ENCODE peak calls at places on chromosomes 7 and 10, in eight cellular contexts. N, I, W, F, H, M, K and E are unnamed samples. For H3K4me1, the result is how much of the 10 kb centered on the place peaks cover.

GRCh38 chr7:43071604-43072003 is 40.8 kb upstream of the HECW1 start:
- DNase-seq in M (no peak), N (no peak), F (no peak), K (no peak), I (no peak), H (peak), W (no peak), E (peak)

GRCh38 chr10:1151071-1152033 is 95.2 kb downstream of the WDR37 start:
- DNase-seq in I (no peak), F (no peak), H (peak), K (no peak), W (no peak), N (no peak), M (no peak), E (no peak)

GRCh38 chr7:100435401-100436304 is 644 bp downstream of the PPP1R35 start:
- DNase-seq in W (no peak), F (no peak), N (peak), I (peak), K (no peak), M (no peak), H (no peak), E (peak)

GRCh38 chr10:63268139-63268797 is 135.1 kb downstream of the NRBF2 start:
- DNase-seq in I (no peak), N (peak), M (no peak), F (no peak), W (peak), H (peak), K (no peak), E (no peak)

GRCh38 chr10:21721000-21721670 is 187.1 kb downstream of the MLLT10 start:
- DNase-seq in I (no peak), M (no peak), H (peak), K (no peak), W (no peak), N (no peak), F (no peak), E (no peak)

GRCh38 chr7:75920431-75921161 is 5.6 kb downstream of the POR start:
- DNase-seq in H (no peak), M (peak), W (peak), F (no peak), I (peak), N (no peak), K (no peak), E (no peak)

GRCh38 chr10:88793747-88794299 is 8.7 kb upstream of the LIPM start:
- DNase-seq in W (no peak), F (no peak), K (no peak), H (peak), M (no peak), N (no peak), I (no peak), E (no peak)

GRCh38 chr10:69769395-69769989 is 32.2 kb upstream of the COL13A1 start:
- DNase-seq in I (no peak), K (no peak), W (no peak), M (peak), F (peak), N (peak), H (peak), E (peak)

GRCh38 chr7:139902436-139903102 is 73.5 kb downstream of the TBXAS1 start:
- DNase-seq in K (no peak), N (no peak), I (no peak), W (no peak), M (no peak), F (no peak), H (peak), E (no peak)

GRCh38 chr10:86443936-86444335 is 77.3 kb upstream of the GRID1 start:
- DNase-seq in N (no peak), K (no peak), W (no peak), F (no peak), H (peak), M (no peak), I (no peak), E (no peak)

GRCh38 chr7:112420236-112420945 is 29.9 kb upstream of the IFRD1 start:
- DNase-seq in F (no peak), K (no peak), H (peak), N (no peak), M (no peak), W (peak), I (no peak), E (no peak)

GRCh38 chr7:46178685-46179084 is 257.6 kb upstream of the IGFBP3 start:
- DNase-seq in F (no peak), H (peak), I (no peak), N (no peak), M (no peak), W (no peak), K (no peak), E (no peak)

GRCh38 chr10:78181381-78182055 is 147.9 kb downstream of the RPS24 start:
- DNase-seq in H (no peak), K (no peak), I (no peak), W (no peak), F (no peak), N (no peak), M (no peak), E (no peak)

GRCh38 chr7:82330706-82331220 is 112.8 kb downstream of the CACNA2D1 start:
- DNase-seq in H (no peak), N (no peak), I (no peak), M (no peak), W (no peak), K (no peak), F (no peak), E (no peak)

GRCh38 chr10:113488186-113488585 is 64.7 kb upstream of the HABP2 start:
- DNase-seq in H (no peak), N (no peak), K (no peak), W (no peak), M (no peak), I (no peak), F (no peak), E (no peak)

GRCh38 chr7:135710417-135711138 is 17.4 kb downstream of the SLC13A4 start:
- DNase-seq in N (no peak), I (no peak), H (no peak), F (peak), W (peak), K (no peak), M (no peak), E (no peak)

GRCh38 chr10:98242823-98243222 is 25.2 kb downstream of the LOXL4 start:
- DNase-seq in M (no peak), H (peak), W (no peak), I (no peak), F (no peak), K (no peak), N (no peak), E (no peak)

GRCh38 chr7:106793015-106793651 is 71.9 kb upstream of the PIK3CG start:
- DNase-seq in I (no peak), W (peak), N (no peak), F (peak), H (peak), M (no peak), K (no peak), E (no peak)

GRCh38 chr10:125294109-125294508 is 133.7 kb upstream of the CTBP2 start:
- DNase-seq in F (no peak), I (no peak), N (no peak), H (no peak), K (no peak), M (no peak), W (no peak), E (no peak)

GRCh38 chr10:15715619-15716227 is 4.0 kb downstream of the ITGA8 start:
- DNase-seq in M (peak), W (no peak), F (no peak), H (no peak), K (no peak), I (no peak), N (no peak), E (no peak)

GRCh38 chr7:132243463-132243862 is 332.8 kb downstream of the PLXNA4 start:
- DNase-seq in F (no peak), K (no peak), W (no peak), M (no peak), H (no peak), N (no peak), I (no peak), E (no peak)

GRCh38 chr10:3928569-3928968 is 143.6 kb upstream of the KLF6 start:
- DNase-seq in W (no peak), I (no peak), N (no peak), M (no peak), H (no peak), F (no peak), K (no peak), E (no peak)

GRCh38 chr7:130486963-130487324 is 4.9 kb upstream of the MEST start:
- DNase-seq in K (no peak), F (no peak), W (no peak), I (no peak), H (no peak), M (no peak), N (no peak), E (no peak)

GRCh38 chr7:100604976-100605911 is 3.1 kb downstream of the PCOLCE start:
- DNase-seq in K (no peak), W (no peak), I (peak), M (peak), H (no peak), F (peak), N (peak), E (peak)

GRCh38 chr7:92685146-92686042 is 95.2 kb upstream of the FAM133B start:
- DNase-seq in F (no peak), M (no peak), H (no peak), I (no peak), K (no peak), W (no peak), N (no peak), E (no peak)

GRCh38 chr10:105406488-105406887 is 765.4 kb downstream of the SORCS3 start:
- DNase-seq in K (no peak), N (no peak), I (no peak), M (no peak), F (no peak), W (no peak), H (no peak), E (no peak)

GRCh38 chr10:110376021-110376773 is 71.5 kb upstream of the SMNDC1 start:
- DNase-seq in H (no peak), N (no peak), K (no peak), M (peak), I (peak), W (peak), F (no peak), E (no peak)

DNA sequence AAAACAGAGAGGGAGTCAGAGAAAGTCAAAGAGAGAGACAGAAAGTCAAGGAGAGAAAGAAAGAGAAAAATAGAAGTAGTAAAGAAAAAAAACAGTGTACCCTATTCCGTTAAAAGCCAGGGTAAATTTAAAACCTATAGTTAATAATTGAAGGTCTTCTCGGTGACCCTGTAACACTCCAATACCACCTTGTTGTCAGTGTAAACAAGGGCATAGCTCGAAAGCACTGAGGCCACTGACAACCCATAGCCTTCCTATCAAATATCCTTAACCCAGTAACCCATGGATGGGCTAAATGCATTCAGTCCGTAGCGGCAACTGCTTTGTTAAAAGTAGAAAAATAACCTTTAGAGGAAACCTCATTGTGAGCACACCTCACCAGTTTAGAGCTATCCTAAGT is 100.4 kb downstream of the ZNF467 start:
- DNase-seq in N (no peak), M (no peak), H (no peak), K (no peak), W (no peak), I (no peak), F (no peak), E (no peak)
- TF ChIP-seq POLR2A in N (no peak), M (no peak), H (no peak), K (no peak), W (no peak), I (no peak), F (no peak), E (no peak)

GRCh38 chr7:101947899-101948298 is 130.5 kb downstream of the CUX1 start:
- DNase-seq in N (peak), H (no peak), I (peak), K (no peak), F (no peak), M (peak), W (no peak), E (peak)
- H3K4me1 ChIP-seq in N (under half), H (under half), I (under half), K (under half), F (half or more), M (under half), W (under half), E (under half)

GRCh38 chr7:149423441-149423970 is 37.4 kb downstream of the ZNF777 start:
- DNase-seq in H (no peak), W (no peak), M (no peak), I (no peak), K (no peak), F (no peak), N (no peak), E (no peak)

GRCh38 chr7:149422914-149423285 is 38.0 kb downstream of the ZNF777 start:
- DNase-seq in F (no peak), I (no peak), H (no peak), W (no peak), M (no peak), N (peak), K (no peak), E (no peak)

GRCh38 chr7:149427096-149427680 is 33.7 kb downstream of the ZNF777 start:
- DNase-seq in I (no peak), W (no peak), M (peak), F (no peak), H (no peak), K (no peak), N (no peak), E (no peak)

GRCh38 chr7:149420006-149420405 is 40.9 kb downstream of the ZNF777 start:
- DNase-seq in K (no peak), F (no peak), M (no peak), N (no peak), I (no peak), H (no peak), W (no peak), E (no peak)

DNA sequence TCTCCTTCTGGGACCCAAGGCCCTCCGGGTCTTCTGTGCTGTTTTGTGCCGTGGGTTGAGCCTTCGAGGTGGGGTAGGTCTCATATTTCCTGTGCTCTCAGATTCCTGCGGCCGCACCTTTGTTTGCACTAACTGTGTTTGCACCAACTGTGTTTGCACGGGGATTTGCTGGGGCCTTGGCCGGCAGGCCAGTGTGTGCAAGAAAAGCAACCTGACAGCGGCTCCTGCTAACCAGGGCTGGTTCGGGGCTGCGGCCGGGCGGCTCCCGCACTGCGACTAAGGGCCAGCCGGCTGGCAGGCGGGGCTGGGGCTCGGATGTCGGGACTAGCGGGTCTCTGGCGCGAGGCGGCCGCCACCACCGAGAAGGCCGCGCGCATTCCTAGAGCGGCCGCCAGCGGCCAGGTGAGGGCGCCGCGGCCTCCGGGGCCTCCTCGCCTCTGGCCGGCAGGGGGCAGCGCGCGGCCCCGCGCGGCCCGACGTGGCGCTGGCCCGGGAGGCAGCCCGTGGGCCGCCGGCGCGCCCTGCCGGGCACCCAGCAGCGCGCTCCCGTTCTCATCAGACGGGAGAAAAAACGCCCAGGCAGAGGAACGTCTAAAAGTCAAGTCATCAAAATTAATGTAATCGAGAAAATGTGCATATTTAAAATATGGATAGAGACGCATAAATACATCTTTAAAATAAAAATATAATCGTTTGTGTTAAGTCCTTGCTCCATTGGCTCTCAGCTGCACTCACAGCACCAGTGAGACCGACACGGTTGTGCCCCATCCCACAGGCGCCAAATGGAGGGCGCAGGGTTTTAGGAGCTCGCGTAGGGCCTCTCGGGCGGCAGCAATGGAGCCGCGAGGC is 38.6 kb downstream of the ZNF777 start:
- DNase-seq in F (peak), M (peak), K (no peak), N (peak), W (peak), I (peak), H (peak), E (peak)
- TF ChIP-seq POLR2A in F (peak), M (no peak), K (no peak), N (peak), W (peak), I (peak), H (no peak), E (no peak)

GRCh38 chr10:124086787-124087671 is 6.4 kb downstream of the CHST15 start:
- DNase-seq in W (no peak), M (no peak), I (no peak), H (no peak), F (no peak), N (no peak), K (no peak), E (no peak)

GRCh38 chr10:124083740-124084397 is 9.5 kb downstream of the CHST15 start:
- DNase-seq in K (no peak), F (no peak), I (no peak), W (no peak), M (no peak), H (no peak), N (peak), E (no peak)

GRCh38 chr10:124086097-124086710 is 7.2 kb downstream of the CHST15 start:
- DNase-seq in N (no peak), K (no peak), F (no peak), M (no peak), W (no peak), I (no peak), H (no peak), E (no peak)

GRCh38 chr10:124084693-124085092 is 8.7 kb downstream of the CHST15 start:
- DNase-seq in H (no peak), K (no peak), I (no peak), M (no peak), F (no peak), W (no peak), N (no peak), E (no peak)

DNA sequence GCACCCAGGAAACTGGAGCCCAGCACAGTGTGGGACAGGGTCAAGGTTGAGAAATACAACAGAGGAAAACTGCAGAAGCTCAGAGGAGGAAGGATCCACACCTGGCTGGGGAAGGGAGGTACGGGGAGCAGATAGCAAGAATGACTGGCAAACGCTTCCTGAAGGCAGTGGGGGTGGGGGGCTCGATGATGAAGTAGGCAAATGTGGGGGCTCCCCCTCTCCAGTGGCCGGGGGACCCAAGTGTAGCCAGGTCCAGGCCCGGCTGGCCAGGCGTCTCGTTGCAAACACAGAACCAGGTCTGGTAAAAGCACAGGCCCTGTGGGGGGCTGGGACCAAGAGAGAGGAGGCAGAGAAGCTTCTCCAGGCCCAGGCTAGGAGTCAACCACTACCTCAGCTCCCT is 7.7 kb downstream of the CHST15 start:
- DNase-seq in F (no peak), H (no peak), N (no peak), I (no peak), K (no peak), M (no peak), W (no peak), E (no peak)
- H3K4me1 ChIP-seq in F (under half), H (under half), N (under half), I (under half), K (under half), M (under half), W (half or more), E (under half)

DNA sequence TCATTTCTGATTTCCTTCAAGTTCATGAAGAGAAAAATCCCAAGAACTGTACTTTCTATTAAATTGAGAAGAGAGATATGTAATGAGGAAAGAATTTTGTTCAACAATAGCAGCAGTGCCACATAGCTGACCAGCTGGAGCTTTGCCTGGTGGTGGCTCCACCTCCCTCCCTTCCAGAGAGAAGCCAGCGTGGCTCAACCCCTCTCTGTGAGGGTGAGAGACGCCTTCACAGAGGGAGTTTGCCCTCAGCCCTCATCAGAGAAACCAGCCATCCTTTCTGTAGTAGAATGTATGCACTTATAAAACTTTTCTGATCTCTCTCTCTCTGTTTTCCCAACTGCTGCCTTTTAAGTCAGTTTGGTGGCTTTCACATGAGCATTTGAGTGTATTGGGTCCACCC is 20.5 kb upstream of the COL1A2 start:
- DNase-seq in K (peak), F (no peak), W (no peak), H (peak), I (no peak), N (peak), M (no peak), E (peak)
- TF ChIP-seq POLR2A in K (peak), F (no peak), W (no peak), H (peak), I (no peak), N (no peak), M (no peak), E (no peak)

GRCh38 chr7:50351267-50351666 is 46.8 kb downstream of the IKZF1 start:
- DNase-seq in M (no peak), K (no peak), W (no peak), N (no peak), F (no peak), H (no peak), I (no peak), E (no peak)
- H3K4me1 ChIP-seq in M (under half), K (under half), W (under half), N (under half), F (under half), H (under half), I (under half), E (under half)